ENCODE peak calls at places on chromosomes 5 and 9, in four cellular contexts. Z, W, I and S are unnamed samples.

GRCh38 chr5:10507575-10508024 is 56.3 kb upstream of the ANKRD33B start:
- DNase-seq in Z (no peak), W (peak), I (peak), S (no peak)

GRCh38 chr9:121823451-121824169 is 172.2 kb downstream of the DAB2IP start:
- DNase-seq in Z (no peak), W (no peak), I (no peak), S (no peak)

GRCh38 chr9:134043531-134043988 is 18.3 kb downstream of the BRD3OS start:
- DNase-seq in Z (no peak), W (no peak), I (no peak), S (no peak)

GRCh38 chr5:147805030-147805454 is 22.5 kb upstream of the JAKMIP2 start:
- DNase-seq in Z (no peak), W (no peak), I (no peak), S (no peak)

GRCh38 chr5:30324083-30324482 is 869.4 kb upstream of the CDH6 start:
- DNase-seq in Z (no peak), W (no peak), I (no peak), S (no peak)

GRCh38 chr5:79878721-79879336 is 112.2 kb downstream of the MTX3 start:
- DNase-seq in Z (peak), W (no peak), I (no peak), S (no peak)

GRCh38 chr5:10735569-10736255 is 25.3 kb downstream of the DAP start:
- DNase-seq in Z (no peak), W (no peak), I (no peak), S (no peak)

GRCh38 chr5:6700686-6701355 is 12.4 kb upstream of the TENT4A start:
- DNase-seq in Z (no peak), W (no peak), I (no peak), S (no peak)

GRCh38 chr5:148799737-148800527 is 26.5 kb upstream of the ADRB2 start:
- DNase-seq in Z (no peak), W (no peak), I (peak), S (no peak)

GRCh38 chr9:95360866-95361265 is 43.4 kb upstream of the FANCC start:
- DNase-seq in Z (no peak), W (no peak), I (no peak), S (no peak)

GRCh38 chr9:136079916-136080246 is 15.2 kb downstream of the NACC2 start:
- DNase-seq in Z (no peak), W (no peak), I (no peak), S (no peak)

GRCh38 chr5:166845044-166845443 is 1446.4 kb upstream of the WWC1 start:
- DNase-seq in Z (no peak), W (no peak), I (no peak), S (no peak)

GRCh38 chr5:68489556-68489955 is 274.0 kb downstream of the PIK3R1 start:
- DNase-seq in Z (no peak), W (no peak), I (no peak), S (no peak)

GRCh38 chr9:110069326-110070248 is 138.4 kb downstream of the C9orf152 start:
- DNase-seq in Z (no peak), W (peak), I (peak), S (peak)

GRCh38 chr5:375336-375920 is 53.9 kb downstream of the AHRR start:
- DNase-seq in Z (no peak), W (no peak), I (no peak), S (no peak)

GRCh38 chr9:33287087-33287490 is 3.2 kb upstream of the NFX1 start:
- DNase-seq in Z (peak), W (no peak), I (peak), S (peak)

DNA sequence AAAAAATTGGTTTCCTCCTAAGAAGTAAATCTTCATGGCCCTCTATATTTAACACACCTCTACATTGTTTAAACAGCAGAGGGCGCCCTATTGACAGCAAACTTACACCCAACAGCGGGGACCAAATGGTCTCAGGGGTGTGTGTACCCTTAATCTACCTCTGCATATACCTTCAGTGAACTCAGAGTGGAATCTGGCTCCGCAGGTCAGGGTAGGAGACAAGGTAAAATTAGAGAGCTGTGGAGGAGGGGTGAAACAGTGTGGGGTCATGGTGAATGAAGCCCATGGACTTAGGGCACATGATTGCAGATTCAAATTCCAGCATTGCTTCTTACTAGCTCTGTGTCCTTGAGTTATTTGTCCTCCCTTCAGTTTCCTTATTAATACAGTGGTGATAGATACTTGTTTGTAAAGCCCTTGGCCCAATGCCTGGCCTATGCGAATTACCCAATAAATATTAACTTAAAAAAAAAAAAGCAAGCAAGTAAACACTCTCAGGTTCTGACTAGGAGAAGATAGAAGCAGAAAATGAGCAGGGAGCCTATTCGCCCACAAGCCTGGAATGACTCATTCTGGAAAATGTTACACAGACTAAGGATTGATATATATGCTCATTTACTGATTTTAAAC is 122.9 kb downstream of the CAVIN4 start:
- DNase-seq in Z (peak), W (no peak), I (peak), S (no peak)
- TF ChIP-seq CTCF in Z (peak), W (no peak), I (peak), S (peak)

GRCh38 chr9:19378154-19378553 is 1.9 kb downstream of the RPS6 start:
- DNase-seq in Z (no peak), W (no peak), I (no peak), S (no peak)

GRCh38 chr9:19375536-19375935 is 4.5 kb downstream of the RPS6 start:
- DNase-seq in Z (no peak), W (no peak), I (peak), S (no peak)

GRCh38 chr9:19379283-19379682 is 753 bp downstream of the RPS6 start:
- DNase-seq in Z (no peak), W (no peak), I (no peak), S (no peak)

GRCh38 chr9:19378647-19379046 is 1.4 kb downstream of the RPS6 start:
- DNase-seq in Z (no peak), W (no peak), I (no peak), S (no peak)

DNA sequence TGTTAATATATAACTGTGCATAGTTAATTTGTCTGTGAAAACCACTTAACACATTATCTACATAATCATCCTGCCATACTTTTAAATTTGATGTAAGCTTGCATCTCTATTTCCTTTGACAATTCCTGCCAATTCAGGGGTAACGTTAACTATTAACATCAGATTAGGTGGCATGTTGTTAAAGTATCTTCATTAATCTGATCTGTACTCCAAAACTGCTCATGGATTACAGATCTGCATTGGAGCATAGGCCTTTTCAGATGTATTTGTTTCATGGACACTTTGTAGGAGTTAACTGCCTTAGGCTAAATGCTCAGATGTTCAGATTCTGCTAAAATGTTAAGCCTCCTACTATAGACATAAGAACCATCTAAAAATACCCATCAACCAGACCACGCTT is 3.1 kb downstream of the RPS6 start:
- DNase-seq in Z (no peak), W (no peak), I (no peak), S (no peak)
- H3K4me3 ChIP-seq in Z (no peak), W (no peak), I (no peak), S (peak)

GRCh38 chr5:140821375-140822280 is at the start of gene PCDHA5:
- DNase-seq in Z (no peak), W (peak), I (no peak), S (no peak)
- TF ChIP-seq CTCF in Z (peak), W (peak), I (peak), S (peak)

DNA sequence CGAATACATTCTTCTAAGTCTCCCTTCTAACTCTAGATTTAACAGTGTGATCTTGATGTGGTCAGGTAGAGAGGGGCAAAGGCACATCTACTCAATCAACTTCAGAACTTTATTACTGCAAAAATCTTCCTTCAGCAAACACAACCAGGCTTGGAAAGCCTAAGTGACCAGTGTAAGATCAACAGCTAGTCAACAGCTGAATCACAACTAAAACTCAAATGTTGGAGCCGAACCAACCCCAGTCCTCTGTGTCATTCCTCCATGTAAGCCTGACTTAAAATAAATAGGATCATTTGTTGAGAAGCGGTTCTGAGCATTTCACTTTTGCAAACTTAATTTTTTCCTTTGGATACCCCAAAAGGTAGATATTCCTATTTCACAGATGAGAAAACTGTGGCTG is 352.7 kb downstream of the EBF1 start:
- DNase-seq in Z (no peak), W (no peak), I (no peak), S (no peak)
- H3K4me3 ChIP-seq in Z (no peak), W (no peak), I (no peak), S (no peak)

GRCh38 chr5:172697123-172698121 is 56.4 kb downstream of the NEURL1B start:
- DNase-seq in Z (peak), W (peak), I (peak), S (peak)
- TF ChIP-seq CTCF in Z (peak), W (peak), I (peak), S (peak)

GRCh38 chr5:78512440-78512839 is 136.1 kb downstream of the LHFPL2 start:
- DNase-seq in Z (no peak), W (no peak), I (no peak), S (no peak)

GRCh38 chr5:78508231-78508765 is 140.3 kb downstream of the LHFPL2 start:
- DNase-seq in Z (no peak), W (no peak), I (peak), S (no peak)

GRCh38 chr5:78509884-78510769 is 138.4 kb downstream of the LHFPL2 start:
- DNase-seq in Z (no peak), W (peak), I (no peak), S (no peak)

GRCh38 chr5:78509145-78509865 is 139.3 kb downstream of the LHFPL2 start:
- DNase-seq in Z (no peak), W (no peak), I (no peak), S (no peak)

DNA sequence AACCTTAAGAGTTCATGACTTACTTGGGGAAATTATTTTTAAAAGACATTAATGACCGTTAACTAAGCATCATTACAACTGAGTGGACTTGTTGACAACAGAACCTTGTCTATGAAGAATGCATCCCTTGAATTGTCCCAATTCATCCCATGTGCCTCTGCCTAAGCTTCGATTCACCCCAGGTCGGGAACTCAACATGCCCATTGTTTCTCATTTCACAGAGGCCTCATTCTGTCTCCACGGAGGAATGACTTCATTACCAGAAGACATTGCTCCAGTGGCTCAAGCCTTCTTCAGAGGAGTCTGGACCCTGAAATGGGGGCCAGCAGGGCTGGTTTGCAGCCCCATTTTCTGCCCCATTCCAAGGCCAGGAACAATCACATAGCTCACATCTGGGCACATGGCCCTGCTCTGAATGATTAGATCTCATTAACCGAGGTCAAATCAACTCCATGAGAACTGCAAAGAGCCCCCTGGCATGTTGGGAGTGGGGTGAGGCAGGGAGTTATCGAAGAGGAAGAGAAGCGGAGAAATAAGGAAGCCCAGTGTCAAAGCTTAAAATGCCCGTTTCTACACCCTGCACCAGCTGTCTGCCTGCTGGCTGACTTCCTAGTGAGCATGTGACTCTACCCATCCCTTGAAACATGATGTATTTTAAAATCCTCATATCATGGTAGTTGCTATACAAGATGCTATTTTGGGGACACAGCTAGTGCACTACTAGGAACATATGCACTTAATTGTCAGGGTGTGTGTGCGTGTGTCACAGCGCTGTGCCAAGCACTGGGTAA is 137.3 kb downstream of the LHFPL2 start:
- DNase-seq in Z (no peak), W (no peak), I (no peak), S (no peak)
- H3K4me3 ChIP-seq in Z (no peak), W (no peak), I (no peak), S (no peak)

GRCh38 chr9:4386819-4387218 is 87.0 kb upstream of the GLIS3 start:
- DNase-seq in Z (no peak), W (no peak), I (no peak), S (no peak)
- TF ChIP-seq CTCF in Z (no peak), W (no peak), I (no peak), S (no peak)